ENCODE peak calls at places on chromosomes 11 and 22, in four cellular contexts. P, H, V and X are unnamed samples.

GRCh38 chr22:22683668-22684361 is 39.4 kb downstream of the GGTLC2 start:
- DNase-seq in V (no peak), P (no peak), H (no peak), X (no peak)

GRCh38 chr11:100791103-100791502 is 104.0 kb downstream of the ARHGAP42 start:
- DNase-seq in P (no peak), V (no peak), H (no peak), X (no peak)

GRCh38 chr11:121463689-121464335 is 11.0 kb upstream of the SORL1-AS1 start:
- DNase-seq in H (no peak), V (no peak), P (no peak), X (peak)

GRCh38 chr11:70068950-70069349 is 9.2 kb upstream of the ANO1 start:
- DNase-seq in V (no peak), P (no peak), H (no peak), X (no peak)

GRCh38 chr11:128603752-128604472 is 16.6 kb upstream of the ETS1 start:
- DNase-seq in V (peak), H (no peak), P (no peak), X (no peak)

GRCh38 chr11:8017894-8018741 is 31.0 kb downstream of the EIF3F start:
- DNase-seq in P (no peak), H (no peak), V (no peak), X (no peak)

GRCh38 chr11:84420261-84420660 is 1134.1 kb upstream of the CCDC90B start:
- DNase-seq in V (peak), H (no peak), P (peak), X (no peak)

GRCh38 chr22:27518583-27519437 is 282.7 kb downstream of the MN1 start:
- DNase-seq in P (peak), V (no peak), H (no peak), X (no peak)

GRCh38 chr11:35735411-35735810 is 72.8 kb downstream of the TRIM44 start:
- DNase-seq in P (no peak), H (no peak), V (no peak), X (no peak)

GRCh38 chr22:28072066-28072465 is 153.0 kb upstream of the PITPNB start:
- DNase-seq in V (no peak), P (peak), H (no peak), X (peak)

GRCh38 chr11:88475991-88476418 is 138.5 kb upstream of the CTSC start:
- DNase-seq in V (no peak), P (peak), H (no peak), X (peak)

GRCh38 chr22:35705141-35705540 is 12.5 kb upstream of the APOL5 start:
- DNase-seq in H (no peak), P (peak), V (no peak), X (peak)

GRCh38 chr11:32090774-32091370 is at the start of gene RCN1:
- DNase-seq in H (peak), V (peak), P (peak), X (peak)

GRCh38 chr11:2777871-2778629 is 78.3 kb upstream of the KCNQ1OT1 start:
- DNase-seq in H (no peak), V (peak), P (no peak), X (no peak)

GRCh38 chr11:96257972-96258951 is 84.7 kb downstream of the MAML2 start:
- DNase-seq in H (no peak), V (no peak), P (peak), X (no peak)

GRCh38 chr22:21766933-21767462 is 31.4 kb upstream of the YPEL1 start:
- DNase-seq in P (no peak), H (peak), V (no peak), X (no peak)

GRCh38 chr11:68678031-68678441 is 6.3 kb upstream of the GAL start:
- DNase-seq in P (no peak), H (no peak), V (no peak), X (no peak)

GRCh38 chr11:33135216-33135615 is 26.1 kb downstream of the CSTF3 start:
- DNase-seq in P (peak), H (no peak), V (no peak), X (no peak)